ENCODE peak calls at places on chromosomes 2 and 18, in five cellular contexts. N is LoVo, D is body of pancreas, R is Daoy, C is heart left ventricle. I is an unnamed sample.

GRCh38 chr2:178718283-178718682 is 88.9 kb downstream of the TTN start:
- DNase-seq in R (no peak), D (no peak), N (no peak), C (no peak), I (no peak)

GRCh38 chr18:13232060-13232917 is 13.7 kb downstream of the LDLRAD4 start:
- DNase-seq in D (peak; percentile 20), R (no peak), N (no peak), C (peak; percentile 61), I (no peak)

GRCh38 chr2:184067502-184067901 is 530.8 kb upstream of the ZNF804A start:
- DNase-seq in R (no peak), D (no peak), N (no peak), C (no peak), I (no peak)

GRCh38 chr2:29663266-29663665 is 258.1 kb downstream of the ALK start:
- DNase-seq in C (no peak), D (no peak), R (peak; percentile 5), N (no peak), I (no peak)

GRCh38 chr2:42777883-42778805 is 14.2 kb upstream of the OXER1 start:
- DNase-seq in D (no peak), N (peak; percentile 18), C (no peak), R (no peak), I (no peak)

GRCh38 chr18:60978338-60978737 is 354.9 kb upstream of the CDH20 start:
- DNase-seq in D (no peak), C (no peak), R (peak; percentile 11), N (no peak), I (no peak)

GRCh38 chr2:149401007-149401406 is 70.6 kb downstream of the LYPD6 start:
- DNase-seq in R (no peak), C (no peak), D (no peak), N (no peak), I (no peak)

GRCh38 chr18:61169386-61169785 is 163.8 kb upstream of the CDH20 start:
- DNase-seq in N (no peak), R (no peak), D (no peak), C (no peak), I (no peak)

GRCh38 chr2:175167076-175167791 is 769 bp downstream of the ATF2 start:
- DNase-seq in R (peak; percentile 54), D (peak; percentile 15), C (peak; percentile 35), N (no peak), I (no peak)

GRCh38 chr2:112834379-112835014 is 2.1 kb downstream of the IL1B start:
- DNase-seq in R (peak; percentile 59), C (no peak), D (peak; percentile 79), N (peak; percentile 72), I (peak; percentile 38)

I was measured in KBM-7.